ENCODE peak calls at places on chromosomes 7 and 10, in ten cellular contexts. One of them, this sample, is unnamed.

GRCh38 chr7:786472-787255 is 45.6 kb upstream of the SUN1 start:
- DNase-seq in BJ: no peak
- DNase-seq in mucosa of descending colon: peak; percentile 86
- DNase-seq in adrenal gland: peak; percentile 75
- DNase-seq in astrocyte of the spinal cord: peak; percentile 56
- DNase-seq in uterus: peak; percentile 82
- DNase-seq in cardiac muscle cell: peak; percentile 67
- DNase-seq in glutamatergic neuron: peak; percentile 83
- DNase-seq in progenitor cell of endocrine pancreas: peak; percentile 58
- DNase-seq in endothelial cell: peak; percentile 85
- DNase-seq in this sample: no peak

GRCh38 chr10:131981429-131982184 is at the start of gene BNIP3:
- DNase-seq in BJ: peak; percentile 76
- DNase-seq in mucosa of descending colon: peak; percentile 86
- DNase-seq in adrenal gland: peak; percentile 98
- DNase-seq in astrocyte of the spinal cord: peak; percentile 94
- DNase-seq in uterus: peak; percentile 93
- DNase-seq in cardiac muscle cell: peak; percentile 98
- DNase-seq in glutamatergic neuron: peak; percentile 99
- DNase-seq in progenitor cell of endocrine pancreas: peak; percentile 97
- DNase-seq in endothelial cell: peak; percentile 98
- DNase-seq in this sample: peak; percentile 98

GRCh38 chr10:61840403-61840802 is 61.1 kb upstream of the ARID5B start:
- DNase-seq in BJ: no peak
- DNase-seq in mucosa of descending colon: no peak
- DNase-seq in adrenal gland: no peak
- DNase-seq in astrocyte of the spinal cord: no peak
- DNase-seq in uterus: no peak
- DNase-seq in cardiac muscle cell: no peak
- DNase-seq in glutamatergic neuron: no peak
- DNase-seq in progenitor cell of endocrine pancreas: no peak
- DNase-seq in endothelial cell: no peak
- DNase-seq in this sample: no peak

GRCh38 chr10:132492323-132493035 is 45.1 kb upstream of the INPP5A start:
- DNase-seq in BJ: no peak
- DNase-seq in mucosa of descending colon: no peak
- DNase-seq in adrenal gland: no peak
- DNase-seq in astrocyte of the spinal cord: no peak
- DNase-seq in uterus: peak; percentile 72
- DNase-seq in cardiac muscle cell: peak; percentile 27
- DNase-seq in glutamatergic neuron: no peak
- DNase-seq in progenitor cell of endocrine pancreas: no peak
- DNase-seq in endothelial cell: no peak
- DNase-seq in this sample: peak; percentile 58

GRCh38 chr10:78898341-78899097 is 170.2 kb upstream of the ZMIZ1 start:
- DNase-seq in BJ: no peak
- DNase-seq in mucosa of descending colon: no peak
- DNase-seq in adrenal gland: no peak
- DNase-seq in astrocyte of the spinal cord: no peak
- DNase-seq in uterus: no peak
- DNase-seq in cardiac muscle cell: no peak
- DNase-seq in glutamatergic neuron: no peak
- DNase-seq in progenitor cell of endocrine pancreas: peak; percentile 4
- DNase-seq in endothelial cell: no peak
- DNase-seq in this sample: no peak

GRCh38 chr7:74097937-74098614 is 14.5 kb downstream of the LIMK1 start:
- DNase-seq in BJ: peak; percentile 96
- DNase-seq in mucosa of descending colon: peak; percentile 27
- DNase-seq in adrenal gland: peak; percentile 47
- DNase-seq in astrocyte of the spinal cord: peak; percentile 95
- DNase-seq in uterus: peak; percentile 76
- DNase-seq in cardiac muscle cell: peak; percentile 78
- DNase-seq in glutamatergic neuron: no peak
- DNase-seq in progenitor cell of endocrine pancreas: no peak
- DNase-seq in endothelial cell: no peak
- DNase-seq in this sample: no peak

GRCh38 chr10:97412891-97413304 is 11.8 kb upstream of the RRP12 start:
- DNase-seq in BJ: no peak
- DNase-seq in mucosa of descending colon: no peak
- DNase-seq in adrenal gland: no peak
- DNase-seq in astrocyte of the spinal cord: no peak
- DNase-seq in uterus: no peak
- DNase-seq in cardiac muscle cell: no peak
- DNase-seq in glutamatergic neuron: no peak
- DNase-seq in progenitor cell of endocrine pancreas: no peak
- DNase-seq in endothelial cell: no peak
- DNase-seq in this sample: no peak

GRCh38 chr10:110425684-110426293 is 71.9 kb upstream of the DUSP5 start:
- DNase-seq in BJ: peak; percentile 92
- DNase-seq in mucosa of descending colon: no peak
- DNase-seq in adrenal gland: no peak
- DNase-seq in astrocyte of the spinal cord: peak; percentile 97
- DNase-seq in uterus: no peak
- DNase-seq in cardiac muscle cell: peak; percentile 88
- DNase-seq in glutamatergic neuron: no peak
- DNase-seq in progenitor cell of endocrine pancreas: no peak
- DNase-seq in endothelial cell: no peak
- DNase-seq in this sample: no peak

GRCh38 chr10:47359101-47359500 is 10.9 kb downstream of the RBP3 start:
- DNase-seq in BJ: no peak
- DNase-seq in mucosa of descending colon: no peak
- DNase-seq in adrenal gland: no peak
- DNase-seq in astrocyte of the spinal cord: no peak
- DNase-seq in uterus: no peak
- DNase-seq in cardiac muscle cell: no peak
- DNase-seq in glutamatergic neuron: no peak
- DNase-seq in progenitor cell of endocrine pancreas: no peak
- DNase-seq in endothelial cell: no peak
- DNase-seq in this sample: peak; percentile 44

GRCh38 chr10:47357911-47358310 is 9.7 kb downstream of the RBP3 start:
- DNase-seq in BJ: no peak
- DNase-seq in mucosa of descending colon: no peak
- DNase-seq in adrenal gland: no peak
- DNase-seq in astrocyte of the spinal cord: no peak
- DNase-seq in uterus: no peak
- DNase-seq in cardiac muscle cell: no peak
- DNase-seq in glutamatergic neuron: no peak
- DNase-seq in progenitor cell of endocrine pancreas: no peak
- DNase-seq in endothelial cell: no peak
- DNase-seq in this sample: peak; percentile 43

GRCh38 chr10:47358457-47358856 is 10.3 kb downstream of the RBP3 start:
- DNase-seq in BJ: no peak
- DNase-seq in mucosa of descending colon: no peak
- DNase-seq in adrenal gland: no peak
- DNase-seq in astrocyte of the spinal cord: no peak
- DNase-seq in uterus: no peak
- DNase-seq in cardiac muscle cell: no peak
- DNase-seq in glutamatergic neuron: no peak
- DNase-seq in progenitor cell of endocrine pancreas: no peak
- DNase-seq in endothelial cell: no peak
- DNase-seq in this sample: peak; percentile 66

GRCh38 chr10:47356708-47357107 is 8.5 kb downstream of the RBP3 start:
- DNase-seq in BJ: no peak
- DNase-seq in mucosa of descending colon: no peak
- DNase-seq in adrenal gland: no peak
- DNase-seq in astrocyte of the spinal cord: no peak
- DNase-seq in uterus: no peak
- DNase-seq in cardiac muscle cell: no peak
- DNase-seq in glutamatergic neuron: no peak
- DNase-seq in progenitor cell of endocrine pancreas: no peak
- DNase-seq in endothelial cell: no peak
- DNase-seq in this sample: no peak

DNA sequence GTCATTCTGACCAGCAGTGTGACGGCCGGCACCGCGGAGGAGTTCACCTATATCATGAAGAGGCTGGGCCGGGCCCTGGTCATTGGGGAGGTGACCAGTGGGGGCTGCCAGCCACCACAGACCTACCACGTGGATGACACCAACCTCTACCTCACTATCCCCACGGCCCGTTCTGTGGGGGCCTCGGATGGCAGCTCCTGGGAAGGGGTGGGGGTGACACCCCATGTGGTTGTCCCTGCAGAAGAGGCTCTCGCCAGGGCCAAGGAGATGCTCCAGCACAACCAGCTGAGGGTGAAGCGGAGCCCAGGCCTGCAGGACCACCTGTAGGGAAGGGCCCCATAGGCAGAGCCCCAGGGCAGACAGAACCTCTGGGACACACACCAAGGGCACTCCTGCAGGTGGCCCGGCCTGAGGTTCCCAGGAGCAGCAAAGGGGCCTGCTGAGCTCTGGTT is 9.0 kb downstream of the RBP3 start:
- DNase-seq in BJ: no peak
- DNase-seq in mucosa of descending colon: no peak
- DNase-seq in adrenal gland: no peak
- DNase-seq in astrocyte of the spinal cord: no peak
- DNase-seq in uterus: no peak
- DNase-seq in cardiac muscle cell: no peak
- DNase-seq in glutamatergic neuron: no peak
- DNase-seq in progenitor cell of endocrine pancreas: no peak
- DNase-seq in endothelial cell: no peak
- DNase-seq in this sample: peak; percentile 88
- TF ChIP-seq CTCF in BJ: no peak
- TF ChIP-seq CTCF in mucosa of descending colon: no peak
- TF ChIP-seq CTCF in adrenal gland: no peak
- TF ChIP-seq CTCF in astrocyte of the spinal cord: no peak
- TF ChIP-seq CTCF in uterus: no peak
- TF ChIP-seq CTCF in cardiac muscle cell: no peak
- TF ChIP-seq CTCF in glutamatergic neuron: no peak
- TF ChIP-seq CTCF in progenitor cell of endocrine pancreas: no peak
- TF ChIP-seq CTCF in endothelial cell: no peak
- TF ChIP-seq CTCF in this sample: no peak

GRCh38 chr7:84106291-84106690 is 88.3 kb downstream of the SEMA3A start:
- DNase-seq in BJ: no peak
- DNase-seq in mucosa of descending colon: no peak
- DNase-seq in adrenal gland: no peak
- DNase-seq in astrocyte of the spinal cord: no peak
- DNase-seq in uterus: no peak
- DNase-seq in cardiac muscle cell: no peak
- DNase-seq in glutamatergic neuron: no peak
- DNase-seq in progenitor cell of endocrine pancreas: no peak
- DNase-seq in endothelial cell: no peak
- DNase-seq in this sample: no peak

GRCh38 chr7:84102213-84102612 is 92.4 kb downstream of the SEMA3A start:
- DNase-seq in BJ: no peak
- DNase-seq in mucosa of descending colon: no peak
- DNase-seq in adrenal gland: no peak
- DNase-seq in astrocyte of the spinal cord: no peak
- DNase-seq in uterus: no peak
- DNase-seq in cardiac muscle cell: peak; percentile 67
- DNase-seq in glutamatergic neuron: no peak
- DNase-seq in progenitor cell of endocrine pancreas: no peak
- DNase-seq in endothelial cell: no peak
- DNase-seq in this sample: no peak

GRCh38 chr7:84105582-84105981 is 89.0 kb downstream of the SEMA3A start:
- DNase-seq in BJ: no peak
- DNase-seq in mucosa of descending colon: no peak
- DNase-seq in adrenal gland: no peak
- DNase-seq in astrocyte of the spinal cord: no peak
- DNase-seq in uterus: no peak
- DNase-seq in cardiac muscle cell: peak; percentile 19
- DNase-seq in glutamatergic neuron: no peak
- DNase-seq in progenitor cell of endocrine pancreas: no peak
- DNase-seq in endothelial cell: no peak
- DNase-seq in this sample: no peak

GRCh38 chr7:84104841-84105240 is 89.7 kb downstream of the SEMA3A start:
- DNase-seq in BJ: no peak
- DNase-seq in mucosa of descending colon: no peak
- DNase-seq in adrenal gland: no peak
- DNase-seq in astrocyte of the spinal cord: no peak
- DNase-seq in uterus: no peak
- DNase-seq in cardiac muscle cell: no peak
- DNase-seq in glutamatergic neuron: no peak
- DNase-seq in progenitor cell of endocrine pancreas: no peak
- DNase-seq in endothelial cell: no peak
- DNase-seq in this sample: no peak

DNA sequence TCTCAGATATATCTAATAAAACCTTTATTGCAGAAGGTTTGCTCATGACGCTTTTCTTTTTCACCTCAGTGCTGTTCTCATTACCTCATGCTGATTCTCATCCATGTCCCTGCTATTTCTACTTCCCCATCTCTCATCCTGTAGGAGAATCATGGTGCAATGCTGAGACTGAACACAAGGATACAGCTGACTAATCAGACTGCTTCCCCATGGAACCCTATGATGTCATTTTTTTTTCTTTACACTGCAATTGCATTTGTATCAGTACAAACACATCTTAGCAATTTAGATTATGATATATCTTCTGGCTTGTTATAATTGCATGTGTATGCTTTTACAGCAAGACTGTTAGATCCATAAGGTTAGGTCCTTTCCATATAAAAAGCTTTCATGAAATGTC is 93.7 kb downstream of the SEMA3A start:
- DNase-seq in BJ: no peak
- DNase-seq in mucosa of descending colon: no peak
- DNase-seq in adrenal gland: no peak
- DNase-seq in astrocyte of the spinal cord: peak; percentile 40
- DNase-seq in uterus: no peak
- DNase-seq in cardiac muscle cell: peak; percentile 44
- DNase-seq in glutamatergic neuron: no peak
- DNase-seq in progenitor cell of endocrine pancreas: no peak
- DNase-seq in endothelial cell: no peak
- DNase-seq in this sample: no peak
- TF ChIP-seq CTCF in BJ: peak; percentile 22
- TF ChIP-seq CTCF in mucosa of descending colon: no peak
- TF ChIP-seq CTCF in adrenal gland: no peak
- TF ChIP-seq CTCF in astrocyte of the spinal cord: peak; percentile 32
- TF ChIP-seq CTCF in uterus: no peak
- TF ChIP-seq CTCF in cardiac muscle cell: peak; percentile 31
- TF ChIP-seq CTCF in glutamatergic neuron: peak; percentile 52
- TF ChIP-seq CTCF in progenitor cell of endocrine pancreas: peak; percentile 19
- TF ChIP-seq CTCF in endothelial cell: peak; percentile 54
- TF ChIP-seq CTCF in this sample: peak; percentile 39

GRCh38 chr7:38328814-38329213 is 55.4 kb upstream of the TARP start:
- DNase-seq in BJ: no peak
- DNase-seq in mucosa of descending colon: no peak
- DNase-seq in adrenal gland: no peak
- DNase-seq in astrocyte of the spinal cord: no peak
- DNase-seq in uterus: no peak
- DNase-seq in cardiac muscle cell: no peak
- DNase-seq in glutamatergic neuron: no peak
- DNase-seq in progenitor cell of endocrine pancreas: no peak
- DNase-seq in endothelial cell: no peak
- DNase-seq in this sample: no peak

GRCh38 chr7:38330048-38330447 is 56.6 kb upstream of the TARP start:
- DNase-seq in BJ: no peak
- DNase-seq in mucosa of descending colon: no peak
- DNase-seq in adrenal gland: no peak
- DNase-seq in astrocyte of the spinal cord: no peak
- DNase-seq in uterus: no peak
- DNase-seq in cardiac muscle cell: no peak
- DNase-seq in glutamatergic neuron: no peak
- DNase-seq in progenitor cell of endocrine pancreas: no peak
- DNase-seq in endothelial cell: no peak
- DNase-seq in this sample: no peak

GRCh38 chr7:38329340-38329739 is 55.9 kb upstream of the TARP start:
- DNase-seq in BJ: no peak
- DNase-seq in mucosa of descending colon: no peak
- DNase-seq in adrenal gland: no peak
- DNase-seq in astrocyte of the spinal cord: no peak
- DNase-seq in uterus: no peak
- DNase-seq in cardiac muscle cell: no peak
- DNase-seq in glutamatergic neuron: no peak
- DNase-seq in progenitor cell of endocrine pancreas: no peak
- DNase-seq in endothelial cell: no peak
- DNase-seq in this sample: no peak

GRCh38 chr7:38334163-38334562 is 60.7 kb upstream of the TARP start:
- DNase-seq in BJ: no peak
- DNase-seq in mucosa of descending colon: no peak
- DNase-seq in adrenal gland: no peak
- DNase-seq in astrocyte of the spinal cord: no peak
- DNase-seq in uterus: no peak
- DNase-seq in cardiac muscle cell: no peak
- DNase-seq in glutamatergic neuron: no peak
- DNase-seq in progenitor cell of endocrine pancreas: no peak
- DNase-seq in endothelial cell: no peak
- DNase-seq in this sample: no peak

DNA sequence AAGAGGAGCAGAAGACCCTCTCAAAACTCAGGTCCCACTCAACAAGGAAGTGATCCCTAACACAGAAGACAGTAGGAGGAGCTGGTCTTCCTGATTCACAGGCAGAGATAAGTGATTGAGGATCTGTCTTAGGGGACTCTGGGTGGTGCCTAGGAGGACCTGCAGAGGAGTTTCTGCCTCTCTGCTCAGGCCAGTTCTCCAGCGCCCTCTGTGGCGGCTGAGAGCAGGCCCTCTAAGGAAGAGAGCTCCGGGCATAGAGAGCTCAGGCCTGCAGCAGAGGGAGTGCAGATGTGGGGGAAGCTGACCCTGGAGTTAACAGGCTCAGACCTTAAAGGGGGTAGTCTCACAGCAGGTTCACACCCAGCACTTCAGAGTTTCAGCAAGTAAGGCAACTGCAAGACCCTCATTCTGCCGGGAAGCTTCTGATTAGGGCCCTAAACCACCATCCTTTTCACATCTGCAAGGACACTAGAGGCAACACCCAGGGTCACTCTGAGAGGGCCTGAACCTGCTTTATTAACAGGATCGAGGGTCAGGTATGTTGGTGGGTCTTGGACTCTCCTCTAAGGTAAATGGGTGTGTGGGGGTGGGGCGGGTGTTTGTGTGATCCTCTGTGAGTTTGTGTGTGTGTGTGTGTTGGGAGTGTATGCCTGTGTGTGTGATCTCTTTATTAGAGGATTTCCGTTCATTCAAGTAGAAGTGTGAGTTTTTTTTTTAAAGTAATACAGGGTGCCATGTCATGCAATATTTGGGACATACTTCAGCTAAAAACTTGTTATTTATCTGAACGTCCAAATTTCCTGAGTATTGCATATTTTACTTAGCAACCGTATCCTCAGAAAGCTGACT is 57.6 kb upstream of the TARP start:
- DNase-seq in BJ: no peak
- DNase-seq in mucosa of descending colon: no peak
- DNase-seq in adrenal gland: no peak
- DNase-seq in astrocyte of the spinal cord: no peak
- DNase-seq in uterus: no peak
- DNase-seq in cardiac muscle cell: no peak
- DNase-seq in glutamatergic neuron: peak; percentile 48
- DNase-seq in progenitor cell of endocrine pancreas: no peak
- DNase-seq in endothelial cell: no peak
- DNase-seq in this sample: no peak
- TF ChIP-seq CTCF in BJ: no peak
- TF ChIP-seq CTCF in mucosa of descending colon: no peak
- TF ChIP-seq CTCF in adrenal gland: no peak
- TF ChIP-seq CTCF in astrocyte of the spinal cord: peak; percentile 19
- TF ChIP-seq CTCF in uterus: no peak
- TF ChIP-seq CTCF in cardiac muscle cell: no peak
- TF ChIP-seq CTCF in glutamatergic neuron: no peak
- TF ChIP-seq CTCF in progenitor cell of endocrine pancreas: peak; percentile 23
- TF ChIP-seq CTCF in endothelial cell: no peak
- TF ChIP-seq CTCF in this sample: no peak

DNA sequence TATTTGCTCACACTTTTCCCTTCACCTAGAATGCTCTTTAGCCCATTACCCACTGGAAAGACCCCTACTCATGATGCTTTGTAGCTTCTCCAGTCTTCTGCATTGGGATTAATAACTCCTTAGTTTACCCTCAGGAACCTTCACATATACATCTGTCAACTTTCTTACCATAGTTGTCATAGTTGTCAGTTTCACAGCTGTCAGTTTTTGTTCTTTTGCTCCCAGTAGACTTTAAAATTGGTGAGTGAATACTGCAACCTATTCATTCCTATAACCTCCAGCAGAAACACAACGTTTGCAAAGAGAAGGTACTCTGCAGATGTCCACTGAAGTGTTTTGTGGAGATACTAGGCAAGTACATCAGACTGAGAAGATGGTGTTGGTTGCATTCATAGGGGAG is 2.6 kb downstream of the PON1 start:
- DNase-seq in BJ: no peak
- DNase-seq in mucosa of descending colon: no peak
- DNase-seq in adrenal gland: no peak
- DNase-seq in astrocyte of the spinal cord: no peak
- DNase-seq in uterus: no peak
- DNase-seq in cardiac muscle cell: no peak
- DNase-seq in glutamatergic neuron: no peak
- DNase-seq in progenitor cell of endocrine pancreas: no peak
- DNase-seq in endothelial cell: no peak
- DNase-seq in this sample: no peak
- TF ChIP-seq CTCF in BJ: no peak
- TF ChIP-seq CTCF in mucosa of descending colon: no peak
- TF ChIP-seq CTCF in adrenal gland: no peak
- TF ChIP-seq CTCF in astrocyte of the spinal cord: no peak
- TF ChIP-seq CTCF in uterus: no peak
- TF ChIP-seq CTCF in cardiac muscle cell: no peak
- TF ChIP-seq CTCF in glutamatergic neuron: no peak
- TF ChIP-seq CTCF in progenitor cell of endocrine pancreas: no peak
- TF ChIP-seq CTCF in endothelial cell: no peak
- TF ChIP-seq CTCF in this sample: no peak

This sample was measured in chondrocyte.